ENCODE peak calls at places on chromosome 7, in eight cellular contexts. G, R, O, T, C, I, N and Z are unnamed samples.

GRCh38 chr7:55439627-55440026 is 74.5 kb downstream of the LANCL2 start:
- DNase-seq in G (no peak), R (no peak), O (no peak), T (no peak), C (no peak), I (peak), N (no peak), Z (no peak)

GRCh38 chr7:2148814-2149213 is 83.9 kb downstream of the MAD1L1 start:
- DNase-seq in G (no peak), R (no peak), O (no peak), T (no peak), C (no peak), I (no peak), N (no peak), Z (no peak)

GRCh38 chr7:10939237-10939910 is 34.3 kb upstream of the PHF14 start:
- DNase-seq in G (no peak), R (no peak), O (no peak), T (peak), C (no peak), I (no peak), N (no peak), Z (no peak)

GRCh38 chr7:157152391-157152937 is 13.7 kb downstream of the UBE3C start:
- DNase-seq in G (no peak), R (no peak), O (no peak), T (no peak), C (no peak), I (no peak), N (no peak), Z (no peak)

GRCh38 chr7:17140421-17140820 is 158.0 kb upstream of the AHR start:
- DNase-seq in G (no peak), R (no peak), O (no peak), T (no peak), C (no peak), I (no peak), N (no peak), Z (no peak)

GRCh38 chr7:1537631-1538412 is 7.3 kb downstream of the MAFK start:
- DNase-seq in G (peak), R (peak), O (peak), T (peak), C (no peak), I (peak), N (no peak), Z (no peak)

GRCh38 chr7:16130127-16131110 is 290.9 kb downstream of the CRPPA start:
- DNase-seq in G (no peak), R (no peak), O (no peak), T (no peak), C (no peak), I (peak), N (no peak), Z (no peak)

GRCh38 chr7:17134786-17135185 is 163.7 kb upstream of the AHR start:
- DNase-seq in G (no peak), R (no peak), O (no peak), T (no peak), C (no peak), I (no peak), N (no peak), Z (no peak)

GRCh38 chr7:16051561-16052280 is 365.2 kb upstream of the MEOX2 start:
- DNase-seq in G (no peak), R (no peak), O (peak), T (no peak), C (no peak), I (no peak), N (no peak), Z (no peak)

GRCh38 chr7:84274029-84274638 is 79.5 kb upstream of the SEMA3A start:
- DNase-seq in G (no peak), R (peak), O (no peak), T (no peak), C (no peak), I (no peak), N (no peak), Z (no peak)

GRCh38 chr7:123941391-123942180 is 16.5 kb downstream of the SPAM1 start:
- DNase-seq in G (no peak), R (no peak), O (no peak), T (no peak), C (no peak), I (no peak), N (no peak), Z (no peak)

GRCh38 chr7:95545007-95545615 is 51.2 kb downstream of the PDK4 start:
- DNase-seq in G (peak), R (no peak), O (peak), T (peak), C (no peak), I (peak), N (no peak), Z (no peak)

GRCh38 chr7:133401225-133401624 is 148.3 kb downstream of the EXOC4 start:
- DNase-seq in G (no peak), R (no peak), O (no peak), T (no peak), C (no peak), I (no peak), N (no peak), Z (no peak)

GRCh38 chr7:38796636-38797501 is 112.1 kb downstream of the VPS41 start:
- DNase-seq in G (no peak), R (peak), O (peak), T (peak), C (peak), I (peak), N (no peak), Z (no peak)

GRCh38 chr7:36809510-36809909 is 85.2 kb upstream of the AOAH start:
- DNase-seq in G (no peak), R (no peak), O (no peak), T (no peak), C (no peak), I (no peak), N (no peak), Z (no peak)

GRCh38 chr7:11699666-11700065 is 132.3 kb downstream of the THSD7A start:
- DNase-seq in G (no peak), R (no peak), O (no peak), T (no peak), C (no peak), I (no peak), N (no peak), Z (no peak)

GRCh38 chr7:140696024-140696678 is 357 bp upstream of the NDUFB2 start:
- DNase-seq in G (no peak), R (peak), O (peak), T (peak), C (peak), I (peak), N (peak), Z (peak)

GRCh38 chr7:116340201-116340847 is 130.0 kb downstream of the TES start:
- DNase-seq in G (no peak), R (no peak), O (no peak), T (no peak), C (no peak), I (no peak), N (no peak), Z (no peak)

GRCh38 chr7:73700581-73701134 is 17.3 kb downstream of the BUD23 start:
- DNase-seq in G (no peak), R (no peak), O (no peak), T (no peak), C (no peak), I (no peak), N (no peak), Z (no peak)

GRCh38 chr7:44793919-44794715 is 2.4 kb upstream of the PPIA start:
- DNase-seq in G (no peak), R (no peak), O (no peak), T (no peak), C (no peak), I (no peak), N (no peak), Z (no peak)

GRCh38 chr7:13262929-13263530 is 575.6 kb downstream of the ARL4A start:
- DNase-seq in G (no peak), R (peak), O (peak), T (peak), C (no peak), I (peak), N (no peak), Z (no peak)

GRCh38 chr7:101238226-101239182 is 902 bp upstream of the CLDN15 start:
- DNase-seq in G (no peak), R (no peak), O (no peak), T (no peak), C (no peak), I (no peak), N (no peak), Z (no peak)

GRCh38 chr7:6398943-6399342 is 48.8 kb downstream of the DAGLB start:
- DNase-seq in G (no peak), R (no peak), O (no peak), T (no peak), C (no peak), I (no peak), N (no peak), Z (no peak)

GRCh38 chr7:47582748-47583740 is 1.1 kb upstream of the TNS3 start:
- DNase-seq in G (no peak), R (no peak), O (no peak), T (no peak), C (no peak), I (no peak), N (no peak), Z (no peak)